ENCODE peak calls at places on chromosomes 5 and 9, in nine cellular contexts. One of them, this sample, is unnamed.

GRCh38 chr9:78213696-78214095 is 22.2 kb upstream of the CEP78 start:
- DNase-seq in stimulated activated CD4-positive, alpha-beta T cell treated with anti-CD3 and anti-CD28 coated beads, Interleukin-4, amount 100 ng/mL, for 4 hours: no peak
- DNase-seq in right atrium auricular region: no peak
- DNase-seq in mammary epithelial cell: peak
- DNase-seq in stimulated activated CD8-positive, alpha-beta memory T cell treated with anti-CD3 and anti-CD28 coated beads, Interleukin-2, amount 100 ng/mL, for 1 hour: no peak
- DNase-seq in COR-L47: no peak
- DNase-seq in HepG2: peak
- DNase-seq in activated CD4-positive, alpha-beta T cell treated with anti-CD3 and anti-CD28 coated beads for 24 hours: no peak
- DNase-seq in progenitor cell of endocrine pancreas: no peak
- DNase-seq in this sample: no peak

GRCh38 chr9:130194406-130194932 is 22.3 kb downstream of the NCS1 start:
- DNase-seq in progenitor cell of endocrine pancreas: no peak
- DNase-seq in stimulated activated CD8-positive, alpha-beta memory T cell treated with anti-CD3 and anti-CD28 coated beads, Interleukin-2, amount 100 ng/mL, for 1 hour: no peak
- DNase-seq in stimulated activated CD4-positive, alpha-beta T cell treated with anti-CD3 and anti-CD28 coated beads, Interleukin-4, amount 100 ng/mL, for 4 hours: no peak
- DNase-seq in HepG2: no peak
- DNase-seq in activated CD4-positive, alpha-beta T cell treated with anti-CD3 and anti-CD28 coated beads for 24 hours: no peak
- DNase-seq in COR-L47: no peak
- DNase-seq in right atrium auricular region: no peak
- DNase-seq in mammary epithelial cell: peak
- DNase-seq in this sample: no peak

GRCh38 chr5:92552206-92553160 is 1028.5 kb downstream of the NR2F1-AS1 start:
- DNase-seq in right atrium auricular region: no peak
- DNase-seq in COR-L47: no peak
- DNase-seq in HepG2: peak
- DNase-seq in progenitor cell of endocrine pancreas: no peak
- DNase-seq in mammary epithelial cell: peak
- DNase-seq in stimulated activated CD4-positive, alpha-beta T cell treated with anti-CD3 and anti-CD28 coated beads, Interleukin-4, amount 100 ng/mL, for 4 hours: no peak
- DNase-seq in activated CD4-positive, alpha-beta T cell treated with anti-CD3 and anti-CD28 coated beads for 24 hours: no peak
- DNase-seq in stimulated activated CD8-positive, alpha-beta memory T cell treated with anti-CD3 and anti-CD28 coated beads, Interleukin-2, amount 100 ng/mL, for 1 hour: no peak
- DNase-seq in this sample: no peak

GRCh38 chr9:16625831-16626230 is 244.6 kb downstream of the BNC2 start:
- DNase-seq in right atrium auricular region: no peak
- DNase-seq in COR-L47: no peak
- DNase-seq in HepG2: no peak
- DNase-seq in stimulated activated CD4-positive, alpha-beta T cell treated with anti-CD3 and anti-CD28 coated beads, Interleukin-4, amount 100 ng/mL, for 4 hours: no peak
- DNase-seq in stimulated activated CD8-positive, alpha-beta memory T cell treated with anti-CD3 and anti-CD28 coated beads, Interleukin-2, amount 100 ng/mL, for 1 hour: no peak
- DNase-seq in activated CD4-positive, alpha-beta T cell treated with anti-CD3 and anti-CD28 coated beads for 24 hours: no peak
- DNase-seq in mammary epithelial cell: no peak
- DNase-seq in progenitor cell of endocrine pancreas: no peak
- DNase-seq in this sample: no peak

GRCh38 chr9:14301582-14301981 is 12.4 kb downstream of the NFIB start:
- DNase-seq in progenitor cell of endocrine pancreas: no peak
- DNase-seq in COR-L47: no peak
- DNase-seq in activated CD4-positive, alpha-beta T cell treated with anti-CD3 and anti-CD28 coated beads for 24 hours: no peak
- DNase-seq in right atrium auricular region: no peak
- DNase-seq in mammary epithelial cell: no peak
- DNase-seq in stimulated activated CD4-positive, alpha-beta T cell treated with anti-CD3 and anti-CD28 coated beads, Interleukin-4, amount 100 ng/mL, for 4 hours: no peak
- DNase-seq in HepG2: no peak
- DNase-seq in stimulated activated CD8-positive, alpha-beta memory T cell treated with anti-CD3 and anti-CD28 coated beads, Interleukin-2, amount 100 ng/mL, for 1 hour: no peak
- DNase-seq in this sample: no peak

GRCh38 chr9:17824191-17824926 is 245.5 kb downstream of the SH3GL2 start:
- DNase-seq in stimulated activated CD4-positive, alpha-beta T cell treated with anti-CD3 and anti-CD28 coated beads, Interleukin-4, amount 100 ng/mL, for 4 hours: no peak
- DNase-seq in COR-L47: no peak
- DNase-seq in mammary epithelial cell: no peak
- DNase-seq in progenitor cell of endocrine pancreas: no peak
- DNase-seq in activated CD4-positive, alpha-beta T cell treated with anti-CD3 and anti-CD28 coated beads for 24 hours: no peak
- DNase-seq in right atrium auricular region: no peak
- DNase-seq in stimulated activated CD8-positive, alpha-beta memory T cell treated with anti-CD3 and anti-CD28 coated beads, Interleukin-2, amount 100 ng/mL, for 1 hour: no peak
- DNase-seq in HepG2: peak
- DNase-seq in this sample: no peak

GRCh38 chr5:56298329-56298962 is 65.3 kb upstream of the ANKRD55 start:
- DNase-seq in stimulated activated CD8-positive, alpha-beta memory T cell treated with anti-CD3 and anti-CD28 coated beads, Interleukin-2, amount 100 ng/mL, for 1 hour: no peak
- DNase-seq in mammary epithelial cell: no peak
- DNase-seq in stimulated activated CD4-positive, alpha-beta T cell treated with anti-CD3 and anti-CD28 coated beads, Interleukin-4, amount 100 ng/mL, for 4 hours: no peak
- DNase-seq in COR-L47: no peak
- DNase-seq in right atrium auricular region: no peak
- DNase-seq in activated CD4-positive, alpha-beta T cell treated with anti-CD3 and anti-CD28 coated beads for 24 hours: no peak
- DNase-seq in HepG2: no peak
- DNase-seq in progenitor cell of endocrine pancreas: no peak
- DNase-seq in this sample: no peak

GRCh38 chr5:80187274-80187673 is 68.6 kb downstream of the SERINC5 start:
- DNase-seq in activated CD4-positive, alpha-beta T cell treated with anti-CD3 and anti-CD28 coated beads for 24 hours: no peak
- DNase-seq in right atrium auricular region: no peak
- DNase-seq in progenitor cell of endocrine pancreas: no peak
- DNase-seq in stimulated activated CD4-positive, alpha-beta T cell treated with anti-CD3 and anti-CD28 coated beads, Interleukin-4, amount 100 ng/mL, for 4 hours: no peak
- DNase-seq in COR-L47: no peak
- DNase-seq in HepG2: no peak
- DNase-seq in stimulated activated CD8-positive, alpha-beta memory T cell treated with anti-CD3 and anti-CD28 coated beads, Interleukin-2, amount 100 ng/mL, for 1 hour: no peak
- DNase-seq in mammary epithelial cell: no peak
- DNase-seq in this sample: no peak

GRCh38 chr9:132226571-132227430 is 64.9 kb downstream of the NTNG2 start:
- DNase-seq in progenitor cell of endocrine pancreas: no peak
- DNase-seq in stimulated activated CD4-positive, alpha-beta T cell treated with anti-CD3 and anti-CD28 coated beads, Interleukin-4, amount 100 ng/mL, for 4 hours: no peak
- DNase-seq in right atrium auricular region: no peak
- DNase-seq in COR-L47: no peak
- DNase-seq in HepG2: no peak
- DNase-seq in mammary epithelial cell: no peak
- DNase-seq in activated CD4-positive, alpha-beta T cell treated with anti-CD3 and anti-CD28 coated beads for 24 hours: no peak
- DNase-seq in stimulated activated CD8-positive, alpha-beta memory T cell treated with anti-CD3 and anti-CD28 coated beads, Interleukin-2, amount 100 ng/mL, for 1 hour: no peak
- DNase-seq in this sample: no peak

GRCh38 chr5:178785999-178786398 is 55.5 kb upstream of the ZNF354A start:
- DNase-seq in COR-L47: no peak
- DNase-seq in right atrium auricular region: no peak
- DNase-seq in stimulated activated CD4-positive, alpha-beta T cell treated with anti-CD3 and anti-CD28 coated beads, Interleukin-4, amount 100 ng/mL, for 4 hours: no peak
- DNase-seq in progenitor cell of endocrine pancreas: no peak
- DNase-seq in activated CD4-positive, alpha-beta T cell treated with anti-CD3 and anti-CD28 coated beads for 24 hours: no peak
- DNase-seq in HepG2: no peak
- DNase-seq in stimulated activated CD8-positive, alpha-beta memory T cell treated with anti-CD3 and anti-CD28 coated beads, Interleukin-2, amount 100 ng/mL, for 1 hour: no peak
- DNase-seq in mammary epithelial cell: no peak
- DNase-seq in this sample: no peak

GRCh38 chr5:113378960-113379541 is 55.7 kb downstream of the TSSK1B start:
- DNase-seq in progenitor cell of endocrine pancreas: peak
- DNase-seq in activated CD4-positive, alpha-beta T cell treated with anti-CD3 and anti-CD28 coated beads for 24 hours: peak
- DNase-seq in stimulated activated CD8-positive, alpha-beta memory T cell treated with anti-CD3 and anti-CD28 coated beads, Interleukin-2, amount 100 ng/mL, for 1 hour: peak
- DNase-seq in stimulated activated CD4-positive, alpha-beta T cell treated with anti-CD3 and anti-CD28 coated beads, Interleukin-4, amount 100 ng/mL, for 4 hours: peak
- DNase-seq in right atrium auricular region: no peak
- DNase-seq in HepG2: peak
- DNase-seq in COR-L47: peak
- DNase-seq in mammary epithelial cell: peak
- DNase-seq in this sample: peak

GRCh38 chr5:147391781-147392180 is 118.1 kb downstream of the DPYSL3 start:
- DNase-seq in activated CD4-positive, alpha-beta T cell treated with anti-CD3 and anti-CD28 coated beads for 24 hours: no peak
- DNase-seq in progenitor cell of endocrine pancreas: no peak
- DNase-seq in COR-L47: peak
- DNase-seq in HepG2: peak
- DNase-seq in stimulated activated CD8-positive, alpha-beta memory T cell treated with anti-CD3 and anti-CD28 coated beads, Interleukin-2, amount 100 ng/mL, for 1 hour: no peak
- DNase-seq in mammary epithelial cell: peak
- DNase-seq in stimulated activated CD4-positive, alpha-beta T cell treated with anti-CD3 and anti-CD28 coated beads, Interleukin-4, amount 100 ng/mL, for 4 hours: no peak
- DNase-seq in right atrium auricular region: peak
- DNase-seq in this sample: peak

GRCh38 chr5:124677376-124677998 is 69.0 kb downstream of the ZNF608 start:
- DNase-seq in stimulated activated CD8-positive, alpha-beta memory T cell treated with anti-CD3 and anti-CD28 coated beads, Interleukin-2, amount 100 ng/mL, for 1 hour: no peak
- DNase-seq in COR-L47: no peak
- DNase-seq in activated CD4-positive, alpha-beta T cell treated with anti-CD3 and anti-CD28 coated beads for 24 hours: no peak
- DNase-seq in right atrium auricular region: no peak
- DNase-seq in progenitor cell of endocrine pancreas: no peak
- DNase-seq in stimulated activated CD4-positive, alpha-beta T cell treated with anti-CD3 and anti-CD28 coated beads, Interleukin-4, amount 100 ng/mL, for 4 hours: no peak
- DNase-seq in mammary epithelial cell: no peak
- DNase-seq in HepG2: no peak
- DNase-seq in this sample: no peak

GRCh38 chr5:170121321-170121720 is 15.6 kb downstream of the FOXI1 start:
- DNase-seq in HepG2: no peak
- DNase-seq in progenitor cell of endocrine pancreas: no peak
- DNase-seq in stimulated activated CD8-positive, alpha-beta memory T cell treated with anti-CD3 and anti-CD28 coated beads, Interleukin-2, amount 100 ng/mL, for 1 hour: no peak
- DNase-seq in stimulated activated CD4-positive, alpha-beta T cell treated with anti-CD3 and anti-CD28 coated beads, Interleukin-4, amount 100 ng/mL, for 4 hours: no peak
- DNase-seq in mammary epithelial cell: peak
- DNase-seq in activated CD4-positive, alpha-beta T cell treated with anti-CD3 and anti-CD28 coated beads for 24 hours: no peak
- DNase-seq in COR-L47: no peak
- DNase-seq in right atrium auricular region: no peak
- DNase-seq in this sample: no peak

GRCh38 chr5:115435776-115436712 is 108.5 kb downstream of the FEM1C start:
- DNase-seq in activated CD4-positive, alpha-beta T cell treated with anti-CD3 and anti-CD28 coated beads for 24 hours: no peak
- DNase-seq in COR-L47: no peak
- DNase-seq in HepG2: no peak
- DNase-seq in mammary epithelial cell: peak
- DNase-seq in progenitor cell of endocrine pancreas: no peak
- DNase-seq in stimulated activated CD4-positive, alpha-beta T cell treated with anti-CD3 and anti-CD28 coated beads, Interleukin-4, amount 100 ng/mL, for 4 hours: no peak
- DNase-seq in right atrium auricular region: no peak
- DNase-seq in stimulated activated CD8-positive, alpha-beta memory T cell treated with anti-CD3 and anti-CD28 coated beads, Interleukin-2, amount 100 ng/mL, for 1 hour: no peak
- DNase-seq in this sample: no peak

GRCh38 chr5:61450880-61451279 is 118.8 kb downstream of the ZSWIM6 start:
- DNase-seq in stimulated activated CD4-positive, alpha-beta T cell treated with anti-CD3 and anti-CD28 coated beads, Interleukin-4, amount 100 ng/mL, for 4 hours: no peak
- DNase-seq in right atrium auricular region: no peak
- DNase-seq in HepG2: no peak
- DNase-seq in COR-L47: peak
- DNase-seq in stimulated activated CD8-positive, alpha-beta memory T cell treated with anti-CD3 and anti-CD28 coated beads, Interleukin-2, amount 100 ng/mL, for 1 hour: no peak
- DNase-seq in progenitor cell of endocrine pancreas: no peak
- DNase-seq in activated CD4-positive, alpha-beta T cell treated with anti-CD3 and anti-CD28 coated beads for 24 hours: no peak
- DNase-seq in mammary epithelial cell: peak
- DNase-seq in this sample: no peak

GRCh38 chr5:44885903-44886302 is 77.2 kb downstream of the MRPS30 start:
- DNase-seq in stimulated activated CD8-positive, alpha-beta memory T cell treated with anti-CD3 and anti-CD28 coated beads, Interleukin-2, amount 100 ng/mL, for 1 hour: no peak
- DNase-seq in right atrium auricular region: no peak
- DNase-seq in mammary epithelial cell: peak
- DNase-seq in HepG2: no peak
- DNase-seq in progenitor cell of endocrine pancreas: no peak
- DNase-seq in stimulated activated CD4-positive, alpha-beta T cell treated with anti-CD3 and anti-CD28 coated beads, Interleukin-4, amount 100 ng/mL, for 4 hours: no peak
- DNase-seq in COR-L47: no peak
- DNase-seq in activated CD4-positive, alpha-beta T cell treated with anti-CD3 and anti-CD28 coated beads for 24 hours: no peak
- DNase-seq in this sample: no peak

GRCh38 chr9:73761905-73762304 is 610.2 kb downstream of the ANXA1 start:
- DNase-seq in stimulated activated CD4-positive, alpha-beta T cell treated with anti-CD3 and anti-CD28 coated beads, Interleukin-4, amount 100 ng/mL, for 4 hours: no peak
- DNase-seq in right atrium auricular region: no peak
- DNase-seq in COR-L47: no peak
- DNase-seq in progenitor cell of endocrine pancreas: no peak
- DNase-seq in activated CD4-positive, alpha-beta T cell treated with anti-CD3 and anti-CD28 coated beads for 24 hours: no peak
- DNase-seq in mammary epithelial cell: no peak
- DNase-seq in stimulated activated CD8-positive, alpha-beta memory T cell treated with anti-CD3 and anti-CD28 coated beads, Interleukin-2, amount 100 ng/mL, for 1 hour: no peak
- DNase-seq in HepG2: no peak
- DNase-seq in this sample: no peak

GRCh38 chr9:76576344-76576743 is 117.4 kb downstream of the GCNT1 start:
- DNase-seq in HepG2: no peak
- DNase-seq in stimulated activated CD8-positive, alpha-beta memory T cell treated with anti-CD3 and anti-CD28 coated beads, Interleukin-2, amount 100 ng/mL, for 1 hour: peak
- DNase-seq in progenitor cell of endocrine pancreas: no peak
- DNase-seq in stimulated activated CD4-positive, alpha-beta T cell treated with anti-CD3 and anti-CD28 coated beads, Interleukin-4, amount 100 ng/mL, for 4 hours: peak
- DNase-seq in mammary epithelial cell: peak
- DNase-seq in right atrium auricular region: no peak
- DNase-seq in activated CD4-positive, alpha-beta T cell treated with anti-CD3 and anti-CD28 coated beads for 24 hours: peak
- DNase-seq in COR-L47: no peak
- DNase-seq in this sample: no peak

GRCh38 chr5:142512680-142513042 is 173.2 kb downstream of the FGF1 start:
- DNase-seq in COR-L47: no peak
- DNase-seq in stimulated activated CD4-positive, alpha-beta T cell treated with anti-CD3 and anti-CD28 coated beads, Interleukin-4, amount 100 ng/mL, for 4 hours: no peak
- DNase-seq in right atrium auricular region: no peak
- DNase-seq in HepG2: peak
- DNase-seq in progenitor cell of endocrine pancreas: no peak
- DNase-seq in activated CD4-positive, alpha-beta T cell treated with anti-CD3 and anti-CD28 coated beads for 24 hours: no peak
- DNase-seq in stimulated activated CD8-positive, alpha-beta memory T cell treated with anti-CD3 and anti-CD28 coated beads, Interleukin-2, amount 100 ng/mL, for 1 hour: no peak
- DNase-seq in mammary epithelial cell: peak
- DNase-seq in this sample: no peak

GRCh38 chr9:78133751-78134150 is 102.1 kb upstream of the CEP78 start:
- DNase-seq in stimulated activated CD4-positive, alpha-beta T cell treated with anti-CD3 and anti-CD28 coated beads, Interleukin-4, amount 100 ng/mL, for 4 hours: no peak
- DNase-seq in stimulated activated CD8-positive, alpha-beta memory T cell treated with anti-CD3 and anti-CD28 coated beads, Interleukin-2, amount 100 ng/mL, for 1 hour: no peak
- DNase-seq in right atrium auricular region: no peak
- DNase-seq in HepG2: no peak
- DNase-seq in activated CD4-positive, alpha-beta T cell treated with anti-CD3 and anti-CD28 coated beads for 24 hours: no peak
- DNase-seq in mammary epithelial cell: peak
- DNase-seq in COR-L47: no peak
- DNase-seq in progenitor cell of endocrine pancreas: no peak
- DNase-seq in this sample: no peak

GRCh38 chr9:27247756-27248155 is 49.2 kb downstream of the EQTN start:
- DNase-seq in stimulated activated CD8-positive, alpha-beta memory T cell treated with anti-CD3 and anti-CD28 coated beads, Interleukin-2, amount 100 ng/mL, for 1 hour: no peak
- DNase-seq in stimulated activated CD4-positive, alpha-beta T cell treated with anti-CD3 and anti-CD28 coated beads, Interleukin-4, amount 100 ng/mL, for 4 hours: no peak
- DNase-seq in progenitor cell of endocrine pancreas: peak
- DNase-seq in activated CD4-positive, alpha-beta T cell treated with anti-CD3 and anti-CD28 coated beads for 24 hours: no peak
- DNase-seq in HepG2: peak
- DNase-seq in mammary epithelial cell: peak
- DNase-seq in right atrium auricular region: no peak
- DNase-seq in COR-L47: peak
- DNase-seq in this sample: peak

GRCh38 chr9:113641100-113641885 is 177.8 kb downstream of the RGS3 start:
- DNase-seq in mammary epithelial cell: no peak
- DNase-seq in activated CD4-positive, alpha-beta T cell treated with anti-CD3 and anti-CD28 coated beads for 24 hours: no peak
- DNase-seq in HepG2: no peak
- DNase-seq in stimulated activated CD8-positive, alpha-beta memory T cell treated with anti-CD3 and anti-CD28 coated beads, Interleukin-2, amount 100 ng/mL, for 1 hour: no peak
- DNase-seq in progenitor cell of endocrine pancreas: no peak
- DNase-seq in right atrium auricular region: no peak
- DNase-seq in stimulated activated CD4-positive, alpha-beta T cell treated with anti-CD3 and anti-CD28 coated beads, Interleukin-4, amount 100 ng/mL, for 4 hours: no peak
- DNase-seq in COR-L47: no peak
- DNase-seq in this sample: no peak

GRCh38 chr5:74446673-74447337 is 193.7 kb downstream of the ENC1 start:
- DNase-seq in mammary epithelial cell: no peak
- DNase-seq in COR-L47: no peak
- DNase-seq in progenitor cell of endocrine pancreas: no peak
- DNase-seq in right atrium auricular region: peak
- DNase-seq in activated CD4-positive, alpha-beta T cell treated with anti-CD3 and anti-CD28 coated beads for 24 hours: no peak
- DNase-seq in HepG2: no peak
- DNase-seq in stimulated activated CD4-positive, alpha-beta T cell treated with anti-CD3 and anti-CD28 coated beads, Interleukin-4, amount 100 ng/mL, for 4 hours: no peak
- DNase-seq in stimulated activated CD8-positive, alpha-beta memory T cell treated with anti-CD3 and anti-CD28 coated beads, Interleukin-2, amount 100 ng/mL, for 1 hour: no peak
- DNase-seq in this sample: no peak